ENCODE peak calls at places on chromosome 19, in four cellular contexts. One of them, this sample, is unnamed.

GRCh38 chr19:47094557-47095517 is 18.7 kb downstream of the ZC3H4 start:
- DNase-seq in fibroblast of lung: peak
- DNase-seq in K562: no peak
- DNase-seq in astrocyte: peak
- DNase-seq in this sample: no peak

GRCh38 chr19:33683881-33684549 is 62.3 kb downstream of the CHST8 start:
- DNase-seq in K562: peak
- DNase-seq in astrocyte: peak
- DNase-seq in fibroblast of lung: peak
- DNase-seq in this sample: no peak

GRCh38 chr19:38285567-38285966 is 18.5 kb upstream of the C19orf33 start:
- DNase-seq in K562: no peak
- DNase-seq in astrocyte: no peak
- DNase-seq in fibroblast of lung: no peak
- DNase-seq in this sample: no peak

GRCh38 chr19:6564393-6564792 is 26.6 kb downstream of the CD70 start:
- DNase-seq in K562: peak
- DNase-seq in fibroblast of lung: peak
- DNase-seq in astrocyte: no peak
- DNase-seq in this sample: no peak

GRCh38 chr19:28128341-28128740 is 1084.6 kb downstream of the UQCRFS1 start:
- DNase-seq in astrocyte: no peak
- DNase-seq in K562: no peak
- DNase-seq in fibroblast of lung: no peak
- DNase-seq in this sample: no peak

GRCh38 chr19:38708413-38709024 is 35.8 kb downstream of the CAPN12 start:
- DNase-seq in fibroblast of lung: no peak
- DNase-seq in astrocyte: no peak
- DNase-seq in K562: no peak
- DNase-seq in this sample: no peak

GRCh38 chr19:10683582-10683981 is 17.7 kb upstream of the QTRT1 start:
- DNase-seq in K562: no peak
- DNase-seq in astrocyte: no peak
- DNase-seq in fibroblast of lung: no peak
- DNase-seq in this sample: no peak

GRCh38 chr19:23983406-23983805 is 68.7 kb downstream of the ZNF726 start:
- DNase-seq in fibroblast of lung: no peak
- DNase-seq in K562: no peak
- DNase-seq in astrocyte: no peak
- DNase-seq in this sample: no peak

GRCh38 chr19:33814181-33815165 is 17.8 kb downstream of the KCTD15 start:
- DNase-seq in K562: no peak
- DNase-seq in astrocyte: no peak
- DNase-seq in fibroblast of lung: no peak
- DNase-seq in this sample: no peak

GRCh38 chr19:51439021-51439465 is 19.2 kb downstream of the SIGLEC8 start:
- DNase-seq in K562: peak
- DNase-seq in astrocyte: no peak
- DNase-seq in fibroblast of lung: no peak
- DNase-seq in this sample: no peak

GRCh38 chr19:3459322-3459881 is 20.9 kb downstream of the SMIM24 start:
- DNase-seq in K562: peak
- DNase-seq in astrocyte: peak
- DNase-seq in fibroblast of lung: peak
- DNase-seq in this sample: no peak

GRCh38 chr19:15564534-15565168 is 50.4 kb upstream of the CYP4F8 start:
- DNase-seq in astrocyte: no peak
- DNase-seq in fibroblast of lung: no peak
- DNase-seq in K562: no peak
- DNase-seq in this sample: no peak

GRCh38 chr19:19628499-19629134 is 597 bp upstream of the LPAR2 start:
- DNase-seq in fibroblast of lung: peak
- DNase-seq in astrocyte: peak
- DNase-seq in K562: no peak
- DNase-seq in this sample: peak

GRCh38 chr19:56637976-56638555 is 4.9 kb upstream of the SMIM17 start:
- DNase-seq in astrocyte: peak
- DNase-seq in fibroblast of lung: peak
- DNase-seq in K562: peak
- DNase-seq in this sample: peak

GRCh38 chr19:51372649-51373504 is at the start of gene NKG7:
- DNase-seq in fibroblast of lung: no peak
- DNase-seq in astrocyte: no peak
- DNase-seq in K562: peak
- DNase-seq in this sample: no peak

GRCh38 chr19:47445937-47446402 is 25.7 kb downstream of the SLC8A2 start:
- DNase-seq in fibroblast of lung: no peak
- DNase-seq in astrocyte: no peak
- DNase-seq in K562: peak
- DNase-seq in this sample: no peak

GRCh38 chr19:6735181-6735891 is 2.0 kb downstream of the GPR108 start:
- DNase-seq in astrocyte: no peak
- DNase-seq in K562: no peak
- DNase-seq in fibroblast of lung: no peak
- DNase-seq in this sample: no peak

GRCh38 chr19:11425719-11426457 is 6.8 kb upstream of the RGL3 start:
- DNase-seq in fibroblast of lung: no peak
- DNase-seq in K562: peak
- DNase-seq in astrocyte: no peak
- DNase-seq in this sample: no peak

GRCh38 chr19:34096020-34096915 is 76.0 kb upstream of the LSM14A start:
- DNase-seq in K562: peak
- DNase-seq in fibroblast of lung: peak
- DNase-seq in astrocyte: peak
- DNase-seq in this sample: peak

GRCh38 chr19:45016388-45017314 is 15.4 kb downstream of the RELB start:
- DNase-seq in K562: peak
- DNase-seq in fibroblast of lung: peak
- DNase-seq in astrocyte: peak
- DNase-seq in this sample: no peak

GRCh38 chr19:45632468-45633196 is 6.6 kb downstream of the EML2 start:
- DNase-seq in astrocyte: peak
- DNase-seq in fibroblast of lung: peak
- DNase-seq in K562: peak
- DNase-seq in this sample: peak

GRCh38 chr19:10568444-10568825 is 344 bp downstream of the CDKN2D start:
- DNase-seq in K562: peak
- DNase-seq in astrocyte: no peak
- DNase-seq in fibroblast of lung: no peak
- DNase-seq in this sample: no peak

GRCh38 chr19:39831679-39832078 is 2.3 kb downstream of the DYRK1B start:
- DNase-seq in fibroblast of lung: no peak
- DNase-seq in astrocyte: no peak
- DNase-seq in K562: no peak
- DNase-seq in this sample: no peak

GRCh38 chr19:41930322-41930722 is 2.1 kb upstream of the ERFL start:
- DNase-seq in K562: peak
- DNase-seq in fibroblast of lung: no peak
- DNase-seq in astrocyte: no peak
- DNase-seq in this sample: no peak

GRCh38 chr19:2039082-2039958 is 11.7 kb downstream of the MKNK2 start:
- DNase-seq in astrocyte: no peak
- DNase-seq in K562: no peak
- DNase-seq in fibroblast of lung: no peak
- DNase-seq in this sample: no peak

GRCh38 chr19:38547446-38547845 is 70.3 kb downstream of the MAP4K1 start:
- DNase-seq in fibroblast of lung: no peak
- DNase-seq in K562: no peak
- DNase-seq in astrocyte: no peak
- DNase-seq in this sample: no peak

GRCh38 chr19:46221981-46222610 is 7.4 kb upstream of the IGFL1 start:
- DNase-seq in K562: no peak
- DNase-seq in astrocyte: peak
- DNase-seq in fibroblast of lung: peak
- DNase-seq in this sample: no peak

GRCh38 chr19:34257559-34257924 is 3.2 kb downstream of the GARRE1 start:
- DNase-seq in fibroblast of lung: no peak
- DNase-seq in astrocyte: no peak
- DNase-seq in K562: no peak
- DNase-seq in this sample: no peak

GRCh38 chr19:51293571-51294210 is 17.8 kb upstream of the IGLON5 start:
- DNase-seq in fibroblast of lung: no peak
- DNase-seq in astrocyte: no peak
- DNase-seq in K562: no peak
- DNase-seq in this sample: no peak

GRCh38 chr19:6766357-6767080 is 716 bp downstream of the SH2D3A start:
- DNase-seq in fibroblast of lung: no peak
- DNase-seq in K562: peak
- DNase-seq in astrocyte: no peak
- DNase-seq in this sample: no peak

DNA sequence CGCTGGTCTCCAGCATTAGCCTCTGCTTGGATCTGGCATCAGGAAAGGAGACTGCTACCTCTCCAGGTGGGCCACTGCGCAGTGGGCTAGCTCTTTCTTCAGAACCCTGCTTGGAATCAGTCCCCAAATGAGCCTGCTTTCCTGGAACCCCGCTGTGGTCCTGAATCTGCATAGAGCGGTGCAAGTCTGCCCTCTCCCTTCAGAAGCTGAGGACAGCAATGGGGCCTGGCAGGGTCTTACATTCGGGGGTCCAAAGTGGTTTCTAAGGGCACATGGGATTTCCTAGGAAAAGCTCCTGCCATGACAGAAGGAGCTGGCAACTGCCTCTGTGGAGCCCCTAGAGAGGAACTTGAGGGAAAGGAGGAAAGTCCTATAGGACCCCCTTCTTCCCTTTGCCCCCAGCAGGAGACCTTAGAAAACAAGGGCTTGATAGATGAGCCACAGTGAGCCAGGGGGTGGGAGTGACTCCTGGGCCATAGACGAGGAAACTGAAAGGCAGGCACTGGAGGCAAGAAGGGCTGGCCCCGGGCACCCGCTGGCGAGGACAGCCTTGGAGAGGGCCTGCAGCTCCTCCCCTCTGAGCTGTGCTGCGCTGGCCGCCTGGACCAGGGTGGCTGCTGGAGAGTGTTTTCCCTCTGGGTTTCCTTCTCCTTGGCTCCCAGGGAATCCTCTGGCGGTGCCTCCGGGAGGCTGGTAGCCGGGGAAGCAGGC is 1.4 kb upstream of the VSTM2B start:
- DNase-seq in astrocyte: no peak
- DNase-seq in fibroblast of lung: no peak
- DNase-seq in K562: no peak
- DNase-seq in this sample: no peak
- TF ChIP-seq EZH2 in astrocyte: no peak
- TF ChIP-seq EZH2 in fibroblast of lung: no peak
- TF ChIP-seq EZH2 in K562: no peak
- TF ChIP-seq EZH2 in this sample: no peak

GRCh38 chr19:13035820-13036365 is 40.6 kb downstream of the NFIX start:
- DNase-seq in astrocyte: no peak
- DNase-seq in K562: no peak
- DNase-seq in fibroblast of lung: no peak
- DNase-seq in this sample: no peak
- TF ChIP-seq EZH2 in astrocyte: no peak
- TF ChIP-seq EZH2 in K562: no peak
- TF ChIP-seq EZH2 in fibroblast of lung: no peak
- TF ChIP-seq EZH2 in this sample: no peak

DNA sequence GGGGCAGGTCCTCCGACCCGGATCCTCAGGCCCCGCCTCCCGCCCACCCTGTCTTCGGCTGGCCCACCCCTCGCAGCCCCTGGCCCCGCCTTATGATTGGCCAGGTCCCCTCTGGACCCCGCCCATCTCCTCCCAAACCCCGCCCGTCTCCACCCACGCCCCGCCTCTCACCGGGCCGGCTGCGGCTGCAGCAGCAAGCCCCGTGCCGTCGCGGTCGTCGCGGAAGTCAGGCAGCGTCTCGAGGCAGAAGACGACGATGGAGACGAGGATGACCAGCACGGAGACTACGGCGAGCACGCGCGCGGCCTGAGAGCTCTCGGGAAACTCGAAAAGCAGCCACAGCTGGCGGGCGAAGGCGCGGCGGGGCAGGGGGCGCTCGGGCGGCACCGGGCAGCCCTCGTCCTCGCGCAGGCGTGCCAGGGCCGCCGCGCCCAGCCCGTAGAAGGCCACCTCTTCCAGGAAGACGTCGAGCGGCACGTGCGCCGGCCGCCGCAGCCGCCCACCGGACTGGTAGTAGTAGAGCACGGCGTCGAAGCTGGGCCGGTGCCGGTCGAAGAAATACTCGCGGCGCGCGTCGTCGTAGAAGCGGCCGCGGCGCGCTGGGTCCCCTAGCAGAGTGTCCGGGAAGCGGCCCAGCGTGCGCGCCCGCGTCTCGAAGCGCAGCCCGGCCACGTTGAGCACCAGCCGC is 495 bp downstream of the KCNA7 start:
- DNase-seq in K562: peak
- DNase-seq in fibroblast of lung: no peak
- DNase-seq in astrocyte: no peak
- DNase-seq in this sample: no peak
- TF ChIP-seq EZH2 in K562: no peak
- TF ChIP-seq EZH2 in fibroblast of lung: peak
- TF ChIP-seq EZH2 in astrocyte: peak
- TF ChIP-seq EZH2 in this sample: peak

GRCh38 chr19:55366790-55367189 is 3.5 kb downstream of the IL11 start:
- DNase-seq in astrocyte: no peak
- DNase-seq in fibroblast of lung: no peak
- DNase-seq in K562: no peak
- DNase-seq in this sample: no peak
- TF ChIP-seq EZH2 in astrocyte: no peak
- TF ChIP-seq EZH2 in fibroblast of lung: no peak
- TF ChIP-seq EZH2 in K562: no peak
- TF ChIP-seq EZH2 in this sample: no peak

GRCh38 chr19:35781650-35782049 is 6.3 kb downstream of the ARHGAP33 start:
- DNase-seq in fibroblast of lung: no peak
- DNase-seq in K562: no peak
- DNase-seq in astrocyte: no peak
- DNase-seq in this sample: no peak

GRCh38 chr19:35784401-35785086 is 9.2 kb downstream of the ARHGAP33 start:
- DNase-seq in astrocyte: no peak
- DNase-seq in K562: no peak
- DNase-seq in fibroblast of lung: no peak
- DNase-seq in this sample: no peak

GRCh38 chr19:35783469-35784400 is 8.4 kb downstream of the ARHGAP33 start:
- DNase-seq in astrocyte: no peak
- DNase-seq in fibroblast of lung: no peak
- DNase-seq in K562: peak
- DNase-seq in this sample: no peak

GRCh38 chr19:35780717-35781116 is 5.4 kb downstream of the ARHGAP33 start:
- DNase-seq in fibroblast of lung: no peak
- DNase-seq in K562: no peak
- DNase-seq in astrocyte: no peak
- DNase-seq in this sample: no peak

GRCh38 chr19:35782589-35782988 is 7.2 kb downstream of the ARHGAP33 start:
- DNase-seq in astrocyte: no peak
- DNase-seq in fibroblast of lung: no peak
- DNase-seq in K562: no peak
- DNase-seq in this sample: no peak
- TF ChIP-seq EZH2 in astrocyte: no peak
- TF ChIP-seq EZH2 in fibroblast of lung: no peak
- TF ChIP-seq EZH2 in K562: no peak
- TF ChIP-seq EZH2 in this sample: no peak